ENCODE peak calls at places on chromosomes 7 and 10, in five cellular contexts. U, I, B, S and F are unnamed samples.
A peak's percentile ranks its signal among the peaks of the same experiment; 100 is the strongest.

GRCh38 chr7:1691096-1691495 is 21.0 kb downstream of the ELFN1 start:
- DNase-seq in I (no peak), U (no peak), B (peak; percentile 27), S (no peak), F (no peak)

GRCh38 chr10:28087675-28088351 is 88.9 kb upstream of the ODAD2 start:
- DNase-seq in B (no peak), S (no peak), I (no peak), U (no peak), F (no peak)

GRCh38 chr7:926061-927030 is 28.1 kb downstream of the ADAP1 start:
- DNase-seq in U (no peak), I (no peak), S (peak; percentile 91), B (peak; percentile 45), F (no peak)

GRCh38 chr10:116811691-116812090 is 37.6 kb upstream of the ENO4 start:
- DNase-seq in I (no peak), U (no peak), B (no peak), S (no peak), F (no peak)

GRCh38 chr10:106565546-106565945 is 599.0 kb downstream of the SORCS1 start:
- DNase-seq in S (no peak), I (no peak), U (no peak), B (no peak), F (no peak)

GRCh38 chr10:2920638-2921037 is 146.7 kb upstream of the PFKP start:
- DNase-seq in U (no peak), B (no peak), S (no peak), I (no peak), F (no peak)

GRCh38 chr7:23334482-23335056 is 35.4 kb downstream of the MALSU1 start:
- DNase-seq in S (peak; percentile 94), I (no peak), B (no peak), U (no peak), F (no peak)

GRCh38 chr7:154914580-154915380 is 88.1 kb downstream of the PAXIP1 start:
- DNase-seq in B (peak; percentile 64), I (no peak), U (no peak), S (no peak), F (no peak)

GRCh38 chr10:61901829-61902447 is 439 bp downstream of the ARID5B start:
- DNase-seq in S (no peak), I (no peak), B (peak; percentile 59), U (no peak), F (no peak)

GRCh38 chr7:151008511-151009323 is 15.6 kb downstream of the ATG9B start:
- DNase-seq in S (peak; percentile 47), I (no peak), B (peak; percentile 99), U (peak; percentile 39), F (peak; percentile 55)

GRCh38 chr10:104589871-104590270 is 51.2 kb upstream of the SORCS3 start:
- DNase-seq in I (peak; percentile 38), S (no peak), U (no peak), B (no peak), F (no peak)

GRCh38 chr7:128869138-128869943 is 6.7 kb downstream of the ATP6V1F start:
- DNase-seq in I (no peak), U (no peak), S (no peak), B (peak; percentile 81), F (peak; percentile 64)

GRCh38 chr7:40880581-40880980 is 745.8 kb downstream of the SUGCT start:
- DNase-seq in I (no peak), U (no peak), B (no peak), S (no peak), F (no peak)

GRCh38 chr7:17722798-17723197 is 217.5 kb downstream of the SNX13 start:
- DNase-seq in U (no peak), I (no peak), B (no peak), S (no peak), F (no peak)

GRCh38 chr7:17719998-17720397 is 220.3 kb downstream of the SNX13 start:
- DNase-seq in S (no peak), B (no peak), U (no peak), I (no peak), F (no peak)

GRCh38 chr7:17721736-17722285 is 218.5 kb downstream of the SNX13 start:
- DNase-seq in U (no peak), I (no peak), B (no peak), S (no peak), F (no peak)

DNA sequence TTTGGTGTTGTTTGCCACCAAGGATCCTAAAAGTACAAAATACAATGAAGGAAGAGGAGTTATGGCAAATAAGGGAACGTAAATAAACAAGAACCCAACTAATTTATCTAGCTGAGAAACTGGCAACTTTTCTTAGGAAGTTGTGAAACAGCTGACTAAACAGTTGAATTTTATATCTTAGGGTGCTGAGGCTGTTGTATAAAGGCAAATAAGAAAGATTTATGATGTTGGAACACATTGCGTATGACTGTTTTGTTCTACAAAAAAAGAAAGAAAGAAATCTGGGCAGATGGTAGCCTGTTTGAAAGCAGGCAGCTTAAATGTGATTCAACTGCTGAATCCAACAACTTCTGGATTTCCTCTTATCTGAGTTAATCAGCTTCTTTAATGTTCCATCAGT is 214.5 kb downstream of the SNX13 start:
- DNase-seq in B (no peak), I (no peak), S (no peak), U (no peak), F (no peak)
- TF ChIP-seq SUZ12 in B (no peak), I (no peak), S (no peak), U (no peak), F (no peak)

DNA sequence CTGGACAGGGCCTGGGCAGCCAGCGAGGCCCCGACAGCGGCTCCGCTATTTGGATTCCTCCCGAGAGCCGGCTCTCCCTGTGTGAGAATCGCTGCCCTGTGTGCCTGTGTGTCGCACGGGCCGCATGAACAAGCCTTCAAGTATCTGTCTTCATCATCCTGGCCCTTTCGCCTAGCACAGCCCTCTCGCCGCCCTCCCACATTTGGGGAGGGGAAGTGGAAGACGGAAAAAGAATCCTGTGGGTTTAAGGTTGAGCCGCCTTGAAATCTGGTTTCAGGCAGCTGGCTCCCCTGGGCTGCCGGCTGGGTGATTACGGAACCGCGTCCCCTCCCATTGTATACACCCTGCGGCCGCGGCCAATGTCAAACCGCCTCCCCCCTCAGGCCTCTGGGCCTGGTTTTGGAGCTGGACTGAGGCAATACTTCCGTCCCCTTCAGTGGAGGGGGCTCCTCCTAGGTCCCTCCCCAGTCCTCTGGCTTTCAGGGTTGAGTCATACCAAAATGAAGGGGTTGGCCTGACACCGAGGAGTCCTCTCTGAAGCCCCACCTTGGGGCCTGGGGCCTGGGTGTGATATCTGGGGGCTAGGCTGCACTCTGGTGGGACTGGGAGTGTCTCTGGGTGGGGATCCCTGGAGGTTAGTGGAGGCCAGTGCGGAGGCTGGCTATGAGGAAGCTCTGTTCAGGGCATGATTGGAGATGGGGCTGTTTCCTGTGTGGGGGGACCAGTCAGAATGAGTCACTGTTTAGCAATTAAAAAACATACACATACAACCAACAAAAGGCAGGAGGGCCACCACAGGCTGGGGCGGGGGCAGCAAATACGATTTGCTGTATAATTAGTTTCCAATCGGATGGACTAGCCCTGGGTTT is 1.7 kb downstream of the TRIM8 start:
- DNase-seq in U (peak; percentile 69), B (peak; percentile 62), I (no peak), S (peak; percentile 44), F (no peak)
- TF ChIP-seq SUZ12 in U (no peak), B (no peak), I (no peak), S (no peak), F (no peak)

DNA sequence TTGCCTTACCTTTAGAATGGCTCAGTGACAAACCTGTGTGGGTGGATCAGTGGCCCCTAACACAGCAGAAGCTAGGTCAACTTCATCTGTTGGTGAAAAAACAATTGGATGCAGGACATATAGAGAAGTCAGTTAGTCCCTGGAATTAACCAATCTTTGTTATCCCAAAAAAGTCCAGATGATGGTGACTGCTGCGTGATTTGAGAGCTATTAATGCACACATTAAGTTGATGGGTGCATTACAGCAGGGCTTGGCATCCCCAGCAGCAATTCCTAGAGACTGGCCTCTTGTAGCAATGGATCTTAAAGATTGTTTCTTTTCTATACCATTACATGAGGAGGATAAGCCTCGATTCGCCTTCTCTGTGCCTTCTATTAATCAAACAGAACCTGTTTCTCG is 33.3 kb downstream of the OR13A1 start:
- DNase-seq in S (no peak), B (no peak), I (no peak), U (no peak), F (no peak)
- TF ChIP-seq SUZ12 in S (no peak), B (no peak), I (no peak), U (no peak), F (no peak)

DNA sequence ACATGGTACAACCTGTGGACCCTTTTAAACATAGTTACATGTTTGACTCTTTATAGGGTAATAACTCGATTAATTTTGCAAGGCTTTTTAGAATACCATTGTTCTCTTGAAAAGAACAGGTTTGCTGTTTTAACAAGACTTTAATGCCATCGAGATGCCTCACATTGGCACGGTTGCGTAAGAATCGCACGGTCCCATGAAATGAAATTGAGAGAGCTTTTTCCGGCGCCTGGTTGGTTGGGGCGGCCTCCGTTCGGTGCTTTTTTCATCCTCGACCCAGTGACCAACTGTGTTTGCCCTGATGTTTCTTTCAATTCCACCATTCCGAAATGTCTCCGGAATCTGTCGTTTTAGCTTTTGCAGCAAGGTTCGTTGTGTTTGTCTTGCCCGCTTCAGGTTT is 142.4 kb downstream of the CUX1 start:
- DNase-seq in B (no peak), I (no peak), U (no peak), S (no peak), F (no peak)
- TF ChIP-seq SUZ12 in B (no peak), I (no peak), U (no peak), S (no peak), F (no peak)